ENCODE peak calls at places on chromosomes 3 and 15, in five cellular contexts. F is ovary, I is A549, G is MM.1S, Q is upper lobe of left lung. J is an unnamed sample.
A peak's percentile ranks its signal among the peaks of the same experiment; 100 is the strongest.

GRCh38 chr15:48177875-48178611 is at the start of gene MYEF2:
- DNase-seq in F (peak; percentile 34), I (peak; percentile 44), G (peak; percentile 72), Q (peak; percentile 91), J (peak; percentile 29)

GRCh38 chr3:133489466-133490085 is 83.9 kb upstream of the CDV3 start:
- DNase-seq in F (no peak), I (no peak), G (no peak), Q (no peak), J (no peak)

GRCh38 chr3:150311156-150311555 is 96.9 kb upstream of the TSC22D2 start:
- DNase-seq in F (no peak), I (no peak), G (no peak), Q (no peak), J (no peak)

GRCh38 chr15:35289029-35289617 is 204.0 kb upstream of the NANOGP8 start:
- DNase-seq in F (no peak), I (peak; percentile 42), G (peak; percentile 30), Q (no peak), J (no peak)

GRCh38 chr15:89665449-89666146 is 10.3 kb upstream of the KIF7 start:
- DNase-seq in F (peak; percentile 61), I (peak; percentile 71), G (peak; percentile 44), Q (peak; percentile 93), J (no peak)

GRCh38 chr15:48868549-48868948 is 9.4 kb upstream of the EID1 start:
- DNase-seq in F (no peak), I (no peak), G (no peak), Q (no peak), J (peak; percentile 59)

GRCh38 chr15:63054281-63054683 is 11.7 kb downstream of the TPM1 start:
- DNase-seq in F (no peak), I (no peak), G (no peak), Q (no peak), J (no peak)

GRCh38 chr3:11624704-11625375 is 18.9 kb downstream of the VGLL4 start:
- DNase-seq in F (no peak), I (no peak), G (no peak), Q (no peak), J (no peak)

GRCh38 chr15:47415539-47415971 is 301.8 kb upstream of the SEMA6D start:
- DNase-seq in F (no peak), I (no peak), G (no peak), Q (no peak), J (no peak)

GRCh38 chr15:58403581-58403980 is 28.2 kb upstream of the LIPC start:
- DNase-seq in F (no peak), I (no peak), G (no peak), Q (no peak), J (no peak)

GRCh38 chr3:13506239-13506638 is 26.1 kb downstream of the HDAC11 start:
- DNase-seq in F (no peak), I (no peak), G (no peak), Q (no peak), J (no peak)

GRCh38 chr15:41982133-41982930 is 10.0 kb upstream of the EHD4 start:
- DNase-seq in F (no peak), I (no peak), G (no peak), Q (peak; percentile 5), J (no peak)

GRCh38 chr3:194138098-194138474 is 2.1 kb downstream of the HES1 start:
- DNase-seq in F (no peak), I (no peak), G (no peak), Q (no peak), J (no peak)

GRCh38 chr15:35499723-35500122 is 46.2 kb downstream of the DPH6 start:
- DNase-seq in F (no peak), I (no peak), G (no peak), Q (no peak), J (peak; percentile 73)

GRCh38 chr15:41024141-41024540 is 70.9 kb downstream of the CHAC1 start:
- DNase-seq in F (no peak), I (no peak), G (no peak), Q (no peak), J (no peak)

GRCh38 chr3:141442421-141442820 is 44.4 kb upstream of the RASA2 start:
- DNase-seq in F (no peak), I (no peak), G (no peak), Q (no peak), J (no peak)

GRCh38 chr3:55877703-55878102 is 390.6 kb upstream of the WNT5A start:
- DNase-seq in F (no peak), I (no peak), G (no peak), Q (no peak), J (no peak)

GRCh38 chr3:49879721-49880120 is 10.0 kb upstream of the CAMKV start:
- DNase-seq in F (no peak), I (no peak), G (no peak), Q (no peak), J (no peak)

GRCh38 chr3:117526485-117527079 is 817.0 kb downstream of the TUSC7 start:
- DNase-seq in F (no peak), I (no peak), G (peak; percentile 49), Q (no peak), J (no peak)

GRCh38 chr3:113233497-113233896 is 22.1 kb downstream of the BOC start:
- DNase-seq in F (no peak), I (no peak), G (no peak), Q (no peak), J (no peak)

GRCh38 chr3:184472723-184473419 is 88.7 kb upstream of the EPHB3 start:
- DNase-seq in F (no peak), I (no peak), G (peak; percentile 85), Q (no peak), J (no peak)

GRCh38 chr3:129616713-129617112 is 10.2 kb upstream of the PLXND1 start:
- DNase-seq in F (no peak), I (no peak), G (no peak), Q (no peak), J (no peak)

DNA sequence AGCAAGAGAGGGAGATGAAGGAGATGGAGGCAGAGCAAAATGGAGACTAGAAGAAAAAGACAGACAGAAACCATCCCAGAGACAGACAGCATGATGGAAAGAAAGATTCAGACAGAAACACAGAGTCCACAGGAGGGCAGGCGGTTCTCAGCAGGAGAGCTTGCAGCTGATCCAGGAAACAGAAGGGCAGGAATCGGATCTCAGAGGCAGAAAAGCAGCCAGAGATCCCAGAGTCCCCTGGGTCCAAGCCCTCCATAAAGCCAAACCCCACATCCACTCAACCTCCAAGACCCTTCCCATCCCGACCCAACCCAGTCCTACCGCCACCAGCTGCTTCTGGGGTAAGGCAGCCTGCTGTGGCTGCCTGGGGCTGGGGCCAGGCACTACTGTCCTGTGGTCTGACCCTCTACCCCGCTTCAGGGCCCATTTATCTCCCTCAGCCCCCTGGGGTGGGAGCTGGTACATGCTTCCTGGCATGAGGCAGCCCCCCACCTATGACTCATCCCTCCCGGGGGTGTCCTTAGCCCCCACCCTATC is at the start of gene UCN2:
- DNase-seq in F (no peak), I (no peak), G (no peak), Q (peak; percentile 37), J (no peak)
- TF ChIP-seq CTCF in F (no peak), I (no peak), G (no peak), Q (no peak), J (peak; percentile 14)

GRCh38 chr3:138941259-138941885 is 5.6 kb downstream of the FOXL2 start:
- DNase-seq in F (peak; percentile 79), I (peak; percentile 57), G (peak; percentile 36), Q (peak; percentile 36), J (no peak)

GRCh38 chr3:138938056-138938876 is 8.7 kb downstream of the FOXL2 start:
- DNase-seq in F (peak; percentile 42), I (no peak), G (no peak), Q (peak; percentile 75), J (no peak)

GRCh38 chr3:138940446-138940845 is 6.5 kb downstream of the FOXL2 start:
- DNase-seq in F (no peak), I (no peak), G (no peak), Q (no peak), J (no peak)

GRCh38 chr3:138938877-138939562 is 7.9 kb downstream of the FOXL2 start:
- DNase-seq in F (peak; percentile 40), I (no peak), G (no peak), Q (no peak), J (no peak)

DNA sequence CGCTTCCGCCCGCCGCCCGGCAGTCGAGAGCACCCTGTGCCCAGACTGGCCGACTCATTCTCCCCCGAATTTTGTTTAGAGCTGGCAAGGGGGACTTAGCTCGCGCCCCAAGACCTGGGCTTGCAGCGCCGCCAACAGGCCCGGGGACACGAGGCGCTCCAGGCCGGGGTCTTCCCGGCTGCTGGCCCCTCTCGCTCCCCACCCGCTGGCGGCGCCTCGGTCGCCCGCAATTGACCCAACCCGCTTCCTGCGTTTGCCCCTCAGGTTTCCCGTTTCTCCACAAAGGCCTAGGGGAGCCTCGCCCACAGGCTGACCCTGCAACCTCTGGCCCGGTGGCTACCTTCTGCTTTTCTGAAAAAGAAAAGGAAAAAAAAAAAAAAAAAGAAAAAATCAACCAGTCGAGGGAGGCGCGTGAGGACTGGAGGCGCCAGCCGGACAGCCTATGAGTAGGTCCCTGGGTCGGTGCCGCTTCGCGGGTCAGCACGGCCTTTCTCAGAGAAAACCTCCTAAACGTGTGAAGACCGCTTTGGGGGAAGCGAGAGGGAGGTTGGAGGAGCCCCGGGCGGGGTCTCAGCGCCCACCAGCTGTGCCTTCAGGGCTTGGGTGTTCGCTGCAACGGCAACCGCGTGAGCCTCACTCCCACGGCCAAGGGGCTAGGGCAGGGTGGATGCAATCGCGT is 7.2 kb downstream of the FOXL2 start:
- DNase-seq in F (peak; percentile 60), I (no peak), G (no peak), Q (peak; percentile 82), J (no peak)
- H3K4me1 ChIP-seq in F (peaks cover 18% of the 10 kb centered on the region), I (no peaks in the 10 kb centered on the region), G (no peaks in the 10 kb centered on the region), Q (peaks cover 49% of the 10 kb centered on the region), J (no peaks in the 10 kb centered on the region)

GRCh38 chr15:31265090-31265870 is 61.4 kb upstream of the KLF13 start:
- DNase-seq in F (no peak), I (no peak), G (no peak), Q (no peak), J (no peak)

GRCh38 chr15:31264534-31265089 is 62.0 kb upstream of the KLF13 start:
- DNase-seq in F (no peak), I (no peak), G (no peak), Q (no peak), J (no peak)

GRCh38 chr15:31266712-31267111 is 59.9 kb upstream of the KLF13 start:
- DNase-seq in F (no peak), I (no peak), G (peak; percentile 72), Q (no peak), J (no peak)

GRCh38 chr15:31267161-31268107 is 59.2 kb upstream of the KLF13 start:
- DNase-seq in F (no peak), I (no peak), G (no peak), Q (no peak), J (no peak)

GRCh38 chr15:31265871-31266711 is 60.5 kb upstream of the KLF13 start:
- DNase-seq in F (no peak), I (no peak), G (peak; percentile 97), Q (no peak), J (no peak)
- TF ChIP-seq CTCF in F (no peak), I (no peak), G (peak; percentile 36), Q (no peak), J (no peak)

DNA sequence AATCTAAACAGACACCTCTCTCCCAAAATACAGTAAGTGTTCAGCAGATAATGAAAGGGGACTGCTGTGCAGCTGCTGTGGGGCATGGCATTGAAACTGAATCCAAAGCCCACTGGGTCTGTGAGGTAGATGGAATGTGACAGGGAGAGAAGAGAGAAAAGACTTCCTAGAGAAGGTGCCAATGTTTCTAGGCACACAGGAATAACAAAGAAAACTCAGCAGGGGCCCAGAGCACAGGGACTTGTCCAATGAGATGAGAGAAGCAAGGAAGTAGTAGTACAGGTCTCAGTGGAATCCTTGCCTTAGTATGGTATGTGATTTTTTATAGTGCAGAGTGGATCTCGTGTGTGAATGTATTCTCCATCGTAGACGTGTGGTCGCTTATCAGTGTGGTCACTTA is 457.8 kb downstream of the IL5RA start:
- DNase-seq in F (no peak), I (no peak), G (no peak), Q (no peak), J (no peak)
- H3K4me1 ChIP-seq in F (no peaks in the 10 kb centered on the region), I (no peaks in the 10 kb centered on the region), G (no peaks in the 10 kb centered on the region), Q (no peaks in the 10 kb centered on the region), J (no peaks in the 10 kb centered on the region)

GRCh38 chr3:157755254-157755653 is 252.0 kb upstream of the VEPH1 start:
- DNase-seq in F (no peak), I (no peak), G (no peak), Q (no peak), J (no peak)
- TF ChIP-seq CTCF in F (no peak), I (no peak), G (no peak), Q (no peak), J (peak; percentile 21)

J was measured in foreskin keratinocyte.